ENCODE peak calls at places on chromosomes 16 and 17, in four cellular contexts. One of them, this sample, is unnamed.

GRCh38 chr16:967077-967541 is 3.7 kb downstream of the LMF1 start:
- DNase-seq in ACHN: no peak
- DNase-seq in kidney tubule cell: no peak
- DNase-seq in Right ventricle myocardium superior: peak; percentile 34
- DNase-seq in this sample: no peak

GRCh38 chr16:89426736-89427525 is 63.4 kb downstream of the ANKRD11 start:
- DNase-seq in kidney tubule cell: no peak
- DNase-seq in ACHN: peak; percentile 17
- DNase-seq in Right ventricle myocardium superior: no peak
- DNase-seq in this sample: no peak

GRCh38 chr16:67111951-67112444 is 2.3 kb downstream of the PHAF1 start:
- DNase-seq in Right ventricle myocardium superior: no peak
- DNase-seq in ACHN: no peak
- DNase-seq in kidney tubule cell: no peak
- DNase-seq in this sample: no peak

GRCh38 chr17:35849469-35850348 is 19.0 kb downstream of the HEATR9 start:
- DNase-seq in ACHN: peak; percentile 72
- DNase-seq in kidney tubule cell: peak; percentile 67
- DNase-seq in Right ventricle myocardium superior: no peak
- DNase-seq in this sample: peak; percentile 43

GRCh38 chr17:38701504-38702165 is 3.4 kb upstream of the MLLT6 start:
- DNase-seq in kidney tubule cell: peak; percentile 83
- DNase-seq in Right ventricle myocardium superior: peak; percentile 54
- DNase-seq in ACHN: peak; percentile 48
- DNase-seq in this sample: peak; percentile 57

GRCh38 chr17:63446218-63446980 is at the start of gene CYB561:
- DNase-seq in ACHN: peak; percentile 77
- DNase-seq in Right ventricle myocardium superior: peak; percentile 86
- DNase-seq in kidney tubule cell: peak; percentile 81
- DNase-seq in this sample: peak; percentile 63

GRCh38 chr16:4769306-4769638 is 2.3 kb upstream of the ZNF500 start:
- DNase-seq in kidney tubule cell: no peak
- DNase-seq in ACHN: no peak
- DNase-seq in Right ventricle myocardium superior: no peak
- DNase-seq in this sample: no peak

GRCh38 chr16:56997931-56998330 is 8.6 kb downstream of the NLRC5 start:
- DNase-seq in Right ventricle myocardium superior: no peak
- DNase-seq in ACHN: no peak
- DNase-seq in kidney tubule cell: no peak
- DNase-seq in this sample: no peak

GRCh38 chr17:79791354-79792123 is 5.3 kb downstream of the CBX8 start:
- DNase-seq in kidney tubule cell: no peak
- DNase-seq in ACHN: no peak
- DNase-seq in Right ventricle myocardium superior: peak; percentile 38
- DNase-seq in this sample: no peak

GRCh38 chr16:84088695-84089395 is 27.9 kb downstream of the MBTPS1 start:
- DNase-seq in ACHN: no peak
- DNase-seq in Right ventricle myocardium superior: peak; percentile 78
- DNase-seq in kidney tubule cell: no peak
- DNase-seq in this sample: no peak

GRCh38 chr17:30376621-30377452 is 1.9 kb upstream of the CPD start:
- DNase-seq in ACHN: no peak
- DNase-seq in Right ventricle myocardium superior: peak; percentile 66
- DNase-seq in kidney tubule cell: no peak
- DNase-seq in this sample: no peak

GRCh38 chr17:39754958-39755549 is 17.3 kb downstream of the GRB7 start:
- DNase-seq in ACHN: no peak
- DNase-seq in Right ventricle myocardium superior: no peak
- DNase-seq in kidney tubule cell: no peak
- DNase-seq in this sample: no peak

GRCh38 chr17:79621151-79621940 is 10.5 kb upstream of the RBFOX3 start:
- DNase-seq in Right ventricle myocardium superior: no peak
- DNase-seq in kidney tubule cell: no peak
- DNase-seq in ACHN: no peak
- DNase-seq in this sample: no peak

GRCh38 chr16:88588754-88589153 is 18.6 kb downstream of the ZC3H18 start:
- DNase-seq in ACHN: no peak
- DNase-seq in Right ventricle myocardium superior: no peak
- DNase-seq in kidney tubule cell: no peak
- DNase-seq in this sample: no peak

GRCh38 chr16:55642611-55643010 is 13.2 kb upstream of the SLC6A2 start:
- DNase-seq in ACHN: no peak
- DNase-seq in kidney tubule cell: no peak
- DNase-seq in Right ventricle myocardium superior: no peak
- DNase-seq in this sample: no peak

GRCh38 chr17:75032896-75033294 is 13.9 kb downstream of the ATP5PD start:
- DNase-seq in kidney tubule cell: peak; percentile 22
- DNase-seq in ACHN: peak; percentile 19
- DNase-seq in Right ventricle myocardium superior: no peak
- DNase-seq in this sample: no peak

GRCh38 chr17:337453-337852 is 15.2 kb downstream of the RPH3AL start:
- DNase-seq in ACHN: no peak
- DNase-seq in Right ventricle myocardium superior: no peak
- DNase-seq in kidney tubule cell: no peak
- DNase-seq in this sample: no peak

GRCh38 chr17:39525801-39526506 is 64.7 kb downstream of the CDK12 start:
- DNase-seq in ACHN: no peak
- DNase-seq in Right ventricle myocardium superior: no peak
- DNase-seq in kidney tubule cell: no peak
- DNase-seq in this sample: no peak

GRCh38 chr17:29461807-29462206 is 71.6 kb downstream of the TAOK1 start:
- DNase-seq in ACHN: no peak
- DNase-seq in kidney tubule cell: no peak
- DNase-seq in Right ventricle myocardium superior: no peak
- DNase-seq in this sample: no peak

GRCh38 chr17:38881600-38882191 is 11.8 kb downstream of the LASP1 start:
- DNase-seq in Right ventricle myocardium superior: peak; percentile 83
- DNase-seq in ACHN: no peak
- DNase-seq in kidney tubule cell: peak; percentile 55
- DNase-seq in this sample: no peak

GRCh38 chr16:27634781-27635180 is 84.8 kb downstream of the KATNIP start:
- DNase-seq in Right ventricle myocardium superior: no peak
- DNase-seq in ACHN: no peak
- DNase-seq in kidney tubule cell: no peak
- DNase-seq in this sample: no peak

GRCh38 chr16:81560979-81561657 is 116.5 kb downstream of the CMIP start:
- DNase-seq in Right ventricle myocardium superior: no peak
- DNase-seq in ACHN: peak; percentile 68
- DNase-seq in kidney tubule cell: peak; percentile 70
- DNase-seq in this sample: peak; percentile 52

GRCh38 chr17:70307430-70307829 is 138.1 kb downstream of the KCNJ2 start:
- DNase-seq in kidney tubule cell: no peak
- DNase-seq in Right ventricle myocardium superior: no peak
- DNase-seq in ACHN: no peak
- DNase-seq in this sample: no peak

GRCh38 chr17:19271751-19272357 is 34.7 kb downstream of the EPN2 start:
- DNase-seq in kidney tubule cell: no peak
- DNase-seq in Right ventricle myocardium superior: no peak
- DNase-seq in ACHN: no peak
- DNase-seq in this sample: no peak

GRCh38 chr17:35460354-35460851 is 11.8 kb upstream of the SLFN13 start:
- DNase-seq in Right ventricle myocardium superior: peak; percentile 49
- DNase-seq in kidney tubule cell: peak; percentile 82
- DNase-seq in ACHN: peak; percentile 69
- DNase-seq in this sample: peak; percentile 35

GRCh38 chr17:33888455-33888854 is 366.6 kb upstream of the CCL2 start:
- DNase-seq in ACHN: no peak
- DNase-seq in kidney tubule cell: peak; percentile 46
- DNase-seq in Right ventricle myocardium superior: no peak
- DNase-seq in this sample: no peak

GRCh38 chr16:74446866-74447265 is 25.6 kb upstream of the CLEC18B start:
- DNase-seq in Right ventricle myocardium superior: no peak
- DNase-seq in kidney tubule cell: no peak
- DNase-seq in ACHN: no peak
- DNase-seq in this sample: no peak

GRCh38 chr17:913207-913606 is 66.4 kb downstream of the NXN start:
- DNase-seq in Right ventricle myocardium superior: no peak
- DNase-seq in ACHN: no peak
- DNase-seq in kidney tubule cell: no peak
- DNase-seq in this sample: no peak

GRCh38 chr16:10942352-10943297 is at the start of gene DEXI:
- DNase-seq in kidney tubule cell: peak; percentile 92
- DNase-seq in Right ventricle myocardium superior: peak; percentile 96
- DNase-seq in ACHN: peak; percentile 95
- DNase-seq in this sample: peak; percentile 86

GRCh38 chr16:53090591-53091507 is 36.1 kb downstream of the CHD9 start:
- DNase-seq in Right ventricle myocardium superior: peak; percentile 94
- DNase-seq in kidney tubule cell: peak; percentile 60
- DNase-seq in ACHN: no peak
- DNase-seq in this sample: peak; percentile 62

GRCh38 chr16:8585942-8586341 is 4.4 kb downstream of the TMEM114 start:
- DNase-seq in kidney tubule cell: no peak
- DNase-seq in Right ventricle myocardium superior: no peak
- DNase-seq in ACHN: no peak
- DNase-seq in this sample: no peak